ENCODE peak calls at places on chromosome 16, in four cellular contexts. O, D, G and T are unnamed samples.

GRCh38 chr16:14087590-14088154 is 16.6 kb downstream of the MRTFB start:
- DNase-seq in D (no peak), O (no peak), G (no peak), T (no peak)

GRCh38 chr16:28103516-28104170 is 40.1 kb upstream of the GSG1L start:
- DNase-seq in G (no peak), O (no peak), D (no peak), T (no peak)

GRCh38 chr16:84021488-84021887 is 21.1 kb downstream of the SLC38A8 start:
- DNase-seq in O (no peak), D (no peak), G (no peak), T (no peak)

GRCh38 chr16:48323783-48324775 is 61.1 kb downstream of the SIAH1 start:
- DNase-seq in O (no peak), G (no peak), D (no peak), T (no peak)

GRCh38 chr16:1093284-1094123 is 2.5 kb downstream of the C1QTNF8 start:
- DNase-seq in D (peak), O (peak), G (no peak), T (no peak)

GRCh38 chr16:69724414-69724873 is 1.9 kb downstream of the NQO1 start:
- DNase-seq in O (no peak), G (no peak), D (no peak), T (no peak)

GRCh38 chr16:75996491-75996890 is 270.2 kb upstream of the CPHXL start:
- DNase-seq in D (no peak), G (no peak), O (no peak), T (no peak)

GRCh38 chr16:3655030-3655790 is 719 bp downstream of the DNASE1 start:
- DNase-seq in G (no peak), D (no peak), O (no peak), T (no peak)

GRCh38 chr16:70610273-70611223 is 35.8 kb upstream of the IL34 start:
- DNase-seq in D (no peak), G (no peak), O (no peak), T (no peak)

GRCh38 chr16:6970171-6970857 is 362.3 kb upstream of the RBFOX1 start:
- DNase-seq in O (no peak), G (no peak), D (no peak), T (no peak)

GRCh38 chr16:12265168-12265567 is 288.6 kb downstream of the SNX29 start:
- DNase-seq in D (no peak), O (no peak), G (no peak), T (no peak)

GRCh38 chr16:65312071-65312470 is 190.2 kb upstream of the CDH11 start:
- DNase-seq in G (no peak), O (no peak), D (no peak), T (no peak)

GRCh38 chr16:90047714-90048346 is 28.6 kb upstream of the DBNDD1 start:
- DNase-seq in D (peak), G (no peak), O (peak), T (no peak)

GRCh38 chr16:27222499-27223225 is 19.3 kb downstream of the KDM8 start:
- DNase-seq in D (no peak), O (no peak), G (peak), T (peak)

GRCh38 chr16:17367932-17368331 is 102.8 kb downstream of the XYLT1 start:
- DNase-seq in D (peak), O (peak), G (no peak), T (no peak)

GRCh38 chr16:48282636-48283263 is 35.4 kb upstream of the ABCC11 start:
- DNase-seq in G (no peak), D (no peak), O (no peak), T (no peak)

GRCh38 chr16:49576173-49576494 is 202.5 kb downstream of the C16orf78 start:
- DNase-seq in D (no peak), G (no peak), O (no peak), T (no peak)
- TF ChIP-seq EP300 in D (no peak), G (no peak), O (no peak), T (no peak)

DNA sequence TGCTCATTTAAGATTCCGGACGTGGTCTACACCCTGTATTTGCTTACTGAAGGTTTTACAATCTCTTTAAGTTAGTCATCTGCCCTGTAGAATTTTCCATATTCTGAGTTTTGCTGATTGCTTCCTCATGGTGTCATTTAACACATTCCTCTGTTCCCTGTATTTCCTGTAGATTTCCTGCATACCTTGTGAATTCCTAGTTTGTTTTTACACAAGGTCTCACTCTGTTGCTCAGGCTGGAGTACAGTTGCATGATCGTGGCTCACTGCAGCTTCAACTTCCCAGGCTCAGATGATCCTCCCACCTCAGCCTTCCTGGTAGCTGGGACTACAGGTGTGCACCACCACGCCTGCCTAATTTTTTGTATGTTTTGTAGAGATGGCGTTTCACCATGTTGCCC is 66.8 kb downstream of the CMIP start:
- DNase-seq in D (no peak), G (no peak), O (no peak), T (no peak)
- TF ChIP-seq EP300 in D (no peak), G (no peak), O (no peak), T (no peak)

DNA sequence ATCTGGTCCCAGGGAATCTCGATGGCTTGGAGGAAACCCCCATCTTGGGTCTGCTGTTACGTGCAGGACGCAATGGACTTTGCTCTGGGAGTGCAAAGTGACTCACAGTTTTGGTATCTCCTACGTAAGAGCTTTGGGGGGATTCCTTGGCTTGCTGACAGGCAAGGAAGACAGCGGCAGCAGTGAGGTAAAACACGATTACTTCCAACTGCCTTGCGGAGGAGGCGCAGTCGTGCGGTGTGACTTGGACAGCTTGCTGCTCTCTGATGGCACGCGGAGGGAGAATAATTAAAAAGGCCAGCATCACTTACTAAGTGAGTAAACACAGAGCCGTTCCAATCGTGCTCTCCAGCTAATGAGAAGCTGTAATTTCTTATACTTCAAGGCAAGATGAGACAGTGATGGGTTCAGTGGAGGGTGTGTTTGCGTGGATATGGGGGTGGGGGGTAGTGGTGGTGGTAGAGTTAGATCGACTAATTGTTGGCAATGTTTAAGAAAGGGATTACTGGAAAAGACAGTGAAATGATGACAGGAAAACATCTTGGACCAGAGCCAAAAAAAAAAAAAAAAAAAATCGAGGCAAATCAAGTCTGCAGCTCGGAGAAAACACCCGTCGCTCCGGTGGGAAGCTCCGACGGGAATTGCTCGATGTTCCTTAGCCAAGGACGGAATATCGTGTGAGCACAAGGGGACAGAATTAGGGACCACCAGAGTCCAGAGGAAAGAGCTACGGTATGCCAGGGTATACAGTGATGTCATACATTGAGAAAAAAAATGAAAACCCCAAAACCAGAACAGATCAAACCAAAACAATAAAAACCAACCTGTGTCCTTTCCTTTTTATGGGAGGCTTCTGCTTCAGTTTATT is 184.9 kb upstream of the ZFHX3 start:
- DNase-seq in D (no peak), O (no peak), G (no peak), T (no peak)
- TF ChIP-seq EP300 in D (no peak), O (no peak), G (peak), T (no peak)

GRCh38 chr16:30054959-30055553 is 10.5 kb upstream of the ALDOA start:
- DNase-seq in O (peak), G (peak), D (peak), T (no peak)

GRCh38 chr16:30051518-30051917 is 14.0 kb upstream of the ALDOA start:
- DNase-seq in O (no peak), G (no peak), D (no peak), T (no peak)

GRCh38 chr16:30053376-30054015 is 12.1 kb upstream of the ALDOA start:
- DNase-seq in D (peak), O (no peak), G (no peak), T (no peak)

GRCh38 chr16:30054451-30054850 is 11.1 kb upstream of the ALDOA start:
- DNase-seq in D (no peak), O (no peak), G (no peak), T (no peak)

GRCh38 chr16:30052671-30053372 is 12.7 kb upstream of the ALDOA start:
- DNase-seq in D (peak), O (peak), G (peak), T (peak)
- TF ChIP-seq EP300 in D (peak), O (no peak), G (no peak), T (no peak)

GRCh38 chr16:11258553-11259287 is 2.7 kb upstream of the SOCS1 start:
- DNase-seq in G (peak), D (no peak), O (no peak), T (no peak)

GRCh38 chr16:11259288-11259621 is 3.3 kb upstream of the SOCS1 start:
- DNase-seq in D (no peak), O (no peak), G (no peak), T (no peak)

GRCh38 chr16:11256657-11257130 is 690 bp upstream of the SOCS1 start:
- DNase-seq in G (peak), D (no peak), O (no peak), T (no peak)

GRCh38 chr16:11255737-11256656 is at the start of gene SOCS1:
- DNase-seq in D (peak), O (peak), G (peak), T (peak)

GRCh38 chr16:11257131-11257938 is 1.3 kb upstream of the SOCS1 start:
- DNase-seq in G (peak), D (peak), O (peak), T (no peak)
- TF ChIP-seq EP300 in G (no peak), D (no peak), O (no peak), T (no peak)

GRCh38 chr16:66898933-66899309 is 18.6 kb downstream of the PDP2 start:
- DNase-seq in G (no peak), D (no peak), O (no peak), T (no peak)

GRCh38 chr16:66901626-66902025 is 17.1 kb downstream of the CDH16 start:
- DNase-seq in D (no peak), G (no peak), O (no peak), T (no peak)

GRCh38 chr16:66899310-66899944 is 19.1 kb downstream of the PDP2 start:
- DNase-seq in O (no peak), D (no peak), G (no peak), T (no peak)

GRCh38 chr16:66900721-66901441 is 17.8 kb downstream of the CDH16 start:
- DNase-seq in O (no peak), G (no peak), D (peak), T (no peak)

DNA sequence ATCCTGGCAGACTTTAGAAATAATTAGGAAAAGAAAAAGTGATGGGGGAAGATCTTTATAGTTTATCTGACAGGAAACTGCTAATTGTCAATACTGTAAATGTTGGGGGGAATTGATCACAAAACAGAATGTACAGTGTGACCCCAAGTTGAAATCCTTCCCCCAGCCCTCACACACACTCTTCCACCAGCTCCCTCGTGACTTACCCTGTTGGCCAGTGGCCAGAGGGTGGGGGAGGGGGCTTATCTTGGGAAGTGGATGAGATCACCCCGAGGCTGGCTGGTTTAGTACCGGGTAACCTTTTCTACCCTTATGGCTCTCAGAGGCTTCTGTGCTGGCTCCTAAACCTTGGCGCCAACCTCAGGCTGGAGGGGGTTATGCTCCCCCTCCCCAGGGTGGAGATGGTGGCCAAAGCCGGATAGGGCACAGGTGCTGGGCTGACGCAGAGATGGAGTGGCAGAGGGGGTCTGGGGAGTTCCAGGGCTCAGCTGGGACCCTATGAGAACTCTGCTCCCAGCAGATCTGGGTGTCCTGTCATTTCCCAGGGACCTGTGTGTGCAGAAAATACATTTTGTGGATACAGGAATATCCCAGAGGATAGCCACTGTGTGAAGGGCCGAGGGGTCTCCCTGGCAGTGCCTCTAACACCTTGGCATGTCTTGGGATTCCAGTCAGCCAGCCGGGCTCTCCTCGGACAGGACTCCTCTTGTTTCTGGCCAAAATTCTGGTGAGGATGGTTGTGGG is 18.6 kb downstream of the CDH16 start:
- DNase-seq in G (peak), O (no peak), D (peak), T (no peak)
- TF ChIP-seq EP300 in G (no peak), O (no peak), D (peak), T (no peak)

GRCh38 chr16:30980068-30980371 is 5.0 kb upstream of the HSD3B7 start:
- DNase-seq in G (no peak), D (no peak), O (no peak), T (no peak)
- TF ChIP-seq EP300 in G (no peak), D (no peak), O (no peak), T (no peak)

DNA sequence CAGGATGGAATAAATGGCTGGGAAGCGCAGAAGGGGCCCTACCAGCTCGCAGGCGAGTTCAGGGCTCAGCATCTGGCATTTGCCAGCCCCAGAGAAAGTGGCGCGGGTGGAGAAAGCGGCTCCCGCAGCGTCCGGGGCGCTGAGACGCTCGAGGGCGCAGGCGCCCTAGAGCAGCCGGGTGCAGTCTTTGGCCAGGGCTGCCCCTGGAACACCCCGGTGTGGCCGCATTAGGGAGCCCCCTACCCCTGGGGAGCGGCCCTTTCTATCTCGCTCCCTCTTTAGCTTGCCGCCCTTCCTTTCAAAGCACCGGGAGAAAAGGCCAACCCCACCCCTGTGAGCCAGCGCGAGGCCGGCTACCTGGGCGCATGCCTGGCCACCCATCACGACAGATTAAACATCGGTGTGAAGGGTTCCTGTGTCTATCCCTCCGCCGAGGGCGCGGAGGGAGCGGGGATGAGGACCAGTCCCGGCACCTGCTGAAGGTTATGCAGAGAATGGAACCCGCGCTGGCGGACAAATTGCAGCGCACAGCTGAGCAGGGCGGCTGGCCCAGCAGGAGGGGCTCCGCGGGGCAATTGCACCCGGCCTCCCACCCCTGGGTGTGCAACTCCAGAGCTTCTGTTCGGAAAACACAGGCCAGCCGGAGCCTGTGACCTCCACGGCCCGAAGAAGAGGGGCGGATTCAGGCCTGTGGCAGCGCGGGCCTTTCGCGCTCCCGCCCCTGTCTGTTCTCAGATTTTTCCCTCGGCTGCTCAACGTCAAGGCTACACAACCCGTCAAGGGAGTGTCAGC is 15.6 kb upstream of the FOXF1 start:
- DNase-seq in O (peak), G (no peak), D (no peak), T (no peak)
- TF ChIP-seq EP300 in O (no peak), G (peak), D (no peak), T (peak)

GRCh38 chr16:56468800-56469199 is 17.4 kb downstream of the OGFOD1 start:
- DNase-seq in G (no peak), O (no peak), D (no peak), T (no peak)
- TF ChIP-seq EP300 in G (no peak), O (no peak), D (no peak), T (no peak)